ENCODE peak calls at places on chromosomes 11 and 22, in ten cellular contexts. One of them, this sample, is unnamed.

GRCh38 chr11:45036733-45037132 is 86.0 kb upstream of the TP53I11 start:
- DNase-seq in HFFc6: no peak
- DNase-seq in endothelial cell: no peak
- DNase-seq in fibroblast of the aortic adventitia: no peak
- DNase-seq in GM06990: no peak
- DNase-seq in thyroid gland: no peak
- DNase-seq in Calu3: no peak
- DNase-seq in hepatocyte: no peak
- DNase-seq in astrocyte of the cerebellum: no peak
- DNase-seq in chondrocyte: no peak
- DNase-seq in this sample: no peak

GRCh38 chr22:17974087-17974486 is 50.3 kb downstream of the MICAL3 start:
- DNase-seq in HFFc6: no peak
- DNase-seq in endothelial cell: no peak
- DNase-seq in fibroblast of the aortic adventitia: no peak
- DNase-seq in GM06990: no peak
- DNase-seq in thyroid gland: no peak
- DNase-seq in Calu3: no peak
- DNase-seq in hepatocyte: no peak
- DNase-seq in astrocyte of the cerebellum: no peak
- DNase-seq in chondrocyte: no peak
- DNase-seq in this sample: no peak

GRCh38 chr11:67119577-67120391 is 721 bp downstream of the KDM2A start:
- DNase-seq in HFFc6: no peak
- DNase-seq in endothelial cell: peak
- DNase-seq in fibroblast of the aortic adventitia: no peak
- DNase-seq in GM06990: peak
- DNase-seq in thyroid gland: peak
- DNase-seq in Calu3: peak
- DNase-seq in hepatocyte: peak
- DNase-seq in astrocyte of the cerebellum: no peak
- DNase-seq in chondrocyte: peak
- DNase-seq in this sample: peak

GRCh38 chr22:49046546-49047305 is 780.9 kb downstream of the BRD1 start:
- DNase-seq in HFFc6: no peak
- DNase-seq in endothelial cell: peak
- DNase-seq in fibroblast of the aortic adventitia: no peak
- DNase-seq in GM06990: no peak
- DNase-seq in thyroid gland: no peak
- DNase-seq in Calu3: peak
- DNase-seq in hepatocyte: peak
- DNase-seq in astrocyte of the cerebellum: no peak
- DNase-seq in chondrocyte: no peak
- DNase-seq in this sample: no peak

GRCh38 chr22:45426387-45426786 is 12.9 kb downstream of the RIBC2 start:
- DNase-seq in HFFc6: no peak
- DNase-seq in endothelial cell: no peak
- DNase-seq in fibroblast of the aortic adventitia: no peak
- DNase-seq in GM06990: no peak
- DNase-seq in thyroid gland: no peak
- DNase-seq in Calu3: no peak
- DNase-seq in hepatocyte: no peak
- DNase-seq in astrocyte of the cerebellum: no peak
- DNase-seq in chondrocyte: no peak
- DNase-seq in this sample: no peak

GRCh38 chr11:125263268-125263790 is 98.8 kb downstream of the PKNOX2 start:
- DNase-seq in HFFc6: peak
- DNase-seq in endothelial cell: peak
- DNase-seq in fibroblast of the aortic adventitia: peak
- DNase-seq in GM06990: no peak
- DNase-seq in thyroid gland: peak
- DNase-seq in Calu3: no peak
- DNase-seq in hepatocyte: peak
- DNase-seq in astrocyte of the cerebellum: peak
- DNase-seq in chondrocyte: peak
- DNase-seq in this sample: no peak

GRCh38 chr22:30187726-30188407 is 58.7 kb downstream of the LIF start:
- DNase-seq in HFFc6: no peak
- DNase-seq in endothelial cell: no peak
- DNase-seq in fibroblast of the aortic adventitia: no peak
- DNase-seq in GM06990: no peak
- DNase-seq in thyroid gland: no peak
- DNase-seq in Calu3: no peak
- DNase-seq in hepatocyte: no peak
- DNase-seq in astrocyte of the cerebellum: no peak
- DNase-seq in chondrocyte: no peak
- DNase-seq in this sample: no peak

GRCh38 chr11:17514476-17514875 is 29.7 kb downstream of the USH1C start:
- DNase-seq in HFFc6: no peak
- DNase-seq in endothelial cell: no peak
- DNase-seq in fibroblast of the aortic adventitia: no peak
- DNase-seq in GM06990: no peak
- DNase-seq in thyroid gland: no peak
- DNase-seq in Calu3: no peak
- DNase-seq in hepatocyte: no peak
- DNase-seq in astrocyte of the cerebellum: no peak
- DNase-seq in chondrocyte: no peak
- DNase-seq in this sample: no peak

GRCh38 chr22:34111210-34111824 is 191.0 kb upstream of the LARGE1 start:
- DNase-seq in HFFc6: no peak
- DNase-seq in endothelial cell: peak
- DNase-seq in fibroblast of the aortic adventitia: peak
- DNase-seq in GM06990: no peak
- DNase-seq in thyroid gland: peak
- DNase-seq in Calu3: peak
- DNase-seq in hepatocyte: peak
- DNase-seq in astrocyte of the cerebellum: no peak
- DNase-seq in chondrocyte: no peak
- DNase-seq in this sample: peak

GRCh38 chr22:23263651-23264555 is 83.6 kb downstream of the BCR start:
- DNase-seq in HFFc6: peak
- DNase-seq in endothelial cell: no peak
- DNase-seq in fibroblast of the aortic adventitia: no peak
- DNase-seq in GM06990: peak
- DNase-seq in thyroid gland: no peak
- DNase-seq in Calu3: no peak
- DNase-seq in hepatocyte: no peak
- DNase-seq in astrocyte of the cerebellum: no peak
- DNase-seq in chondrocyte: no peak
- DNase-seq in this sample: no peak

GRCh38 chr22:37764622-37765021 is 43.1 kb upstream of the GCAT start:
- DNase-seq in HFFc6: no peak
- DNase-seq in endothelial cell: no peak
- DNase-seq in fibroblast of the aortic adventitia: no peak
- DNase-seq in GM06990: no peak
- DNase-seq in thyroid gland: no peak
- DNase-seq in Calu3: no peak
- DNase-seq in hepatocyte: no peak
- DNase-seq in astrocyte of the cerebellum: no peak
- DNase-seq in chondrocyte: no peak
- DNase-seq in this sample: no peak

GRCh38 chr22:29744902-29745301 is 21.9 kb downstream of the ZMAT5 start:
- DNase-seq in HFFc6: peak
- DNase-seq in endothelial cell: no peak
- DNase-seq in fibroblast of the aortic adventitia: no peak
- DNase-seq in GM06990: no peak
- DNase-seq in thyroid gland: peak
- DNase-seq in Calu3: no peak
- DNase-seq in hepatocyte: peak
- DNase-seq in astrocyte of the cerebellum: no peak
- DNase-seq in chondrocyte: no peak
- DNase-seq in this sample: no peak

GRCh38 chr11:61429346-61429690 is 457 bp downstream of the CPSF7 start:
- DNase-seq in HFFc6: no peak
- DNase-seq in endothelial cell: peak
- DNase-seq in fibroblast of the aortic adventitia: peak
- DNase-seq in GM06990: peak
- DNase-seq in thyroid gland: peak
- DNase-seq in Calu3: peak
- DNase-seq in hepatocyte: peak
- DNase-seq in astrocyte of the cerebellum: no peak
- DNase-seq in chondrocyte: no peak
- DNase-seq in this sample: peak

DNA sequence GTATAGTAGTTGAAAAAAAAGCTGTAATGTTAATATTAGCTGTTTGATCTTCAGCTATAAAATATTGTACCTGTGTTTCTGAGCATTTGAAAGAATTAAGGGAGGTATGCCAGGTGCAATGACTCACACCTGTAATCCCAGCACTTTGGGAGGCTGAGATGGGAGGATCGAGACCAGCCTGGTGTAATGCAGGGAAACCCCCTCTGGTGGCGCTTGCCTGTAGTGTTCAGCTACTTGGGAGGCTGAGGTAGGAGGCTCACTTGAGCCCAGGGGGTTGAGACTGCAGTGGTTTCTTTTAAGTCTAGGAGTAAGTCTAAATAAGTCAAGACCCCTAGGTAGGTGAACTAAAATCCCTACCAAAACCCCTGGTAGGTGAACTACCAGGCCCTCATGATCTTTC is 37.1 kb downstream of the TAF1D start:
- DNase-seq in HFFc6: no peak
- DNase-seq in endothelial cell: no peak
- DNase-seq in fibroblast of the aortic adventitia: no peak
- DNase-seq in GM06990: no peak
- DNase-seq in thyroid gland: no peak
- DNase-seq in Calu3: peak
- DNase-seq in hepatocyte: no peak
- DNase-seq in astrocyte of the cerebellum: no peak
- DNase-seq in chondrocyte: no peak
- DNase-seq in this sample: no peak
- TF ChIP-seq CTCF in HFFc6: peak
- TF ChIP-seq CTCF in endothelial cell: no peak
- TF ChIP-seq CTCF in fibroblast of the aortic adventitia: no peak
- TF ChIP-seq CTCF in GM06990: no peak
- TF ChIP-seq CTCF in thyroid gland: no peak
- TF ChIP-seq CTCF in Calu3: no peak
- TF ChIP-seq CTCF in hepatocyte: no peak
- TF ChIP-seq CTCF in astrocyte of the cerebellum: no peak
- TF ChIP-seq CTCF in chondrocyte: peak
- TF ChIP-seq CTCF in this sample: no peak

GRCh38 chr11:34501500-34501899 is 12.1 kb downstream of the ELF5 start:
- DNase-seq in HFFc6: peak
- DNase-seq in endothelial cell: no peak
- DNase-seq in fibroblast of the aortic adventitia: peak
- DNase-seq in GM06990: no peak
- DNase-seq in thyroid gland: peak
- DNase-seq in Calu3: no peak
- DNase-seq in hepatocyte: peak
- DNase-seq in astrocyte of the cerebellum: peak
- DNase-seq in chondrocyte: no peak
- DNase-seq in this sample: no peak
- TF ChIP-seq CTCF in HFFc6: no peak
- TF ChIP-seq CTCF in endothelial cell: no peak
- TF ChIP-seq CTCF in fibroblast of the aortic adventitia: no peak
- TF ChIP-seq CTCF in GM06990: no peak
- TF ChIP-seq CTCF in thyroid gland: no peak
- TF ChIP-seq CTCF in Calu3: no peak
- TF ChIP-seq CTCF in hepatocyte: no peak
- TF ChIP-seq CTCF in astrocyte of the cerebellum: no peak
- TF ChIP-seq CTCF in chondrocyte: no peak
- TF ChIP-seq CTCF in this sample: no peak

GRCh38 chr11:71300187-71300586 is 47.8 kb upstream of the SHANK2 start:
- DNase-seq in HFFc6: no peak
- DNase-seq in endothelial cell: no peak
- DNase-seq in fibroblast of the aortic adventitia: no peak
- DNase-seq in GM06990: no peak
- DNase-seq in thyroid gland: no peak
- DNase-seq in Calu3: no peak
- DNase-seq in hepatocyte: no peak
- DNase-seq in astrocyte of the cerebellum: no peak
- DNase-seq in chondrocyte: no peak
- DNase-seq in this sample: no peak

GRCh38 chr11:71298761-71299181 is 46.4 kb upstream of the SHANK2 start:
- DNase-seq in HFFc6: no peak
- DNase-seq in endothelial cell: no peak
- DNase-seq in fibroblast of the aortic adventitia: no peak
- DNase-seq in GM06990: no peak
- DNase-seq in thyroid gland: no peak
- DNase-seq in Calu3: no peak
- DNase-seq in hepatocyte: no peak
- DNase-seq in astrocyte of the cerebellum: no peak
- DNase-seq in chondrocyte: no peak
- DNase-seq in this sample: no peak

GRCh38 chr11:71294846-71295600 is 42.6 kb upstream of the SHANK2 start:
- DNase-seq in HFFc6: no peak
- DNase-seq in endothelial cell: no peak
- DNase-seq in fibroblast of the aortic adventitia: no peak
- DNase-seq in GM06990: no peak
- DNase-seq in thyroid gland: no peak
- DNase-seq in Calu3: no peak
- DNase-seq in hepatocyte: no peak
- DNase-seq in astrocyte of the cerebellum: no peak
- DNase-seq in chondrocyte: peak
- DNase-seq in this sample: no peak

GRCh38 chr11:71301046-71301857 is 48.9 kb upstream of the SHANK2 start:
- DNase-seq in HFFc6: no peak
- DNase-seq in endothelial cell: no peak
- DNase-seq in fibroblast of the aortic adventitia: no peak
- DNase-seq in GM06990: no peak
- DNase-seq in thyroid gland: no peak
- DNase-seq in Calu3: no peak
- DNase-seq in hepatocyte: no peak
- DNase-seq in astrocyte of the cerebellum: no peak
- DNase-seq in chondrocyte: peak
- DNase-seq in this sample: no peak

GRCh38 chr11:71298016-71298550 is 45.7 kb upstream of the SHANK2 start:
- DNase-seq in HFFc6: no peak
- DNase-seq in endothelial cell: no peak
- DNase-seq in fibroblast of the aortic adventitia: no peak
- DNase-seq in GM06990: no peak
- DNase-seq in thyroid gland: no peak
- DNase-seq in Calu3: no peak
- DNase-seq in hepatocyte: no peak
- DNase-seq in astrocyte of the cerebellum: no peak
- DNase-seq in chondrocyte: no peak
- DNase-seq in this sample: no peak
- TF ChIP-seq CTCF in HFFc6: no peak
- TF ChIP-seq CTCF in endothelial cell: no peak
- TF ChIP-seq CTCF in fibroblast of the aortic adventitia: no peak
- TF ChIP-seq CTCF in GM06990: no peak
- TF ChIP-seq CTCF in thyroid gland: no peak
- TF ChIP-seq CTCF in Calu3: no peak
- TF ChIP-seq CTCF in hepatocyte: no peak
- TF ChIP-seq CTCF in astrocyte of the cerebellum: no peak
- TF ChIP-seq CTCF in chondrocyte: no peak
- TF ChIP-seq CTCF in this sample: no peak

GRCh38 chr11:115787302-115787701 is 283.1 kb upstream of the CADM1 start:
- DNase-seq in HFFc6: no peak
- DNase-seq in endothelial cell: no peak
- DNase-seq in fibroblast of the aortic adventitia: no peak
- DNase-seq in GM06990: no peak
- DNase-seq in thyroid gland: no peak
- DNase-seq in Calu3: no peak
- DNase-seq in hepatocyte: no peak
- DNase-seq in astrocyte of the cerebellum: no peak
- DNase-seq in chondrocyte: no peak
- DNase-seq in this sample: no peak
- TF ChIP-seq CTCF in HFFc6: no peak
- TF ChIP-seq CTCF in endothelial cell: no peak
- TF ChIP-seq CTCF in fibroblast of the aortic adventitia: no peak
- TF ChIP-seq CTCF in GM06990: no peak
- TF ChIP-seq CTCF in thyroid gland: no peak
- TF ChIP-seq CTCF in Calu3: no peak
- TF ChIP-seq CTCF in hepatocyte: no peak
- TF ChIP-seq CTCF in astrocyte of the cerebellum: no peak
- TF ChIP-seq CTCF in chondrocyte: no peak
- TF ChIP-seq CTCF in this sample: no peak

GRCh38 chr11:119094816-119095065 is 6.9 kb downstream of the DPAGT1 start:
- DNase-seq in HFFc6: peak
- DNase-seq in endothelial cell: peak
- DNase-seq in fibroblast of the aortic adventitia: peak
- DNase-seq in GM06990: peak
- DNase-seq in thyroid gland: peak
- DNase-seq in Calu3: peak
- DNase-seq in hepatocyte: peak
- DNase-seq in astrocyte of the cerebellum: peak
- DNase-seq in chondrocyte: no peak
- DNase-seq in this sample: no peak
- TF ChIP-seq CTCF in HFFc6: peak
- TF ChIP-seq CTCF in endothelial cell: peak
- TF ChIP-seq CTCF in fibroblast of the aortic adventitia: peak
- TF ChIP-seq CTCF in GM06990: peak
- TF ChIP-seq CTCF in thyroid gland: peak
- TF ChIP-seq CTCF in Calu3: peak
- TF ChIP-seq CTCF in hepatocyte: peak
- TF ChIP-seq CTCF in astrocyte of the cerebellum: peak
- TF ChIP-seq CTCF in chondrocyte: peak
- TF ChIP-seq CTCF in this sample: no peak